ENCODE peak calls at places on chromosome 20, in four cellular contexts. V, B, G and K are unnamed samples.

GRCh38 chr20:60341062-60341461 is 382.8 kb downstream of the CDH26 start:
- DNase-seq in G (no peak), B (no peak), V (no peak), K (no peak)

GRCh38 chr20:50054626-50055511 is 58.1 kb downstream of the UBE2V1 start:
- DNase-seq in V (no peak), B (no peak), G (peak; percentile 41), K (no peak)

GRCh38 chr20:22402990-22403859 is 181.1 kb downstream of the FOXA2 start:
- DNase-seq in V (no peak), G (no peak), B (no peak), K (peak; percentile 73)

GRCh38 chr20:10282930-10283556 is 64.4 kb downstream of the SNAP25 start:
- DNase-seq in B (peak; percentile 52), G (peak; percentile 59), V (no peak), K (no peak)

GRCh38 chr20:8398289-8399051 is 266.4 kb downstream of the PLCB1 start:
- DNase-seq in G (no peak), V (no peak), B (no peak), K (no peak)

GRCh38 chr20:20303742-20304141 is 64.2 kb upstream of the INSM1 start:
- DNase-seq in G (no peak), B (no peak), V (no peak), K (no peak)

GRCh38 chr20:48164034-48164433 is 378.8 kb upstream of the SULF2 start:
- DNase-seq in G (no peak), V (no peak), B (no peak), K (no peak)

GRCh38 chr20:62587757-62588402 is 54.4 kb upstream of the SLCO4A1 start:
- DNase-seq in V (no peak), G (no peak), B (peak; percentile 18), K (peak; percentile 16)

GRCh38 chr20:25389858-25390537 is 637 bp downstream of the ABHD12 start:
- DNase-seq in V (no peak), B (no peak), G (no peak), K (no peak)

GRCh38 chr20:41340327-41341055 is at the start of gene LPIN3:
- DNase-seq in G (peak; percentile 63), B (peak; percentile 92), V (no peak), K (peak; percentile 96)

GRCh38 chr20:51661609-51662178 is 106.5 kb downstream of the ATP9A start:
- DNase-seq in B (peak; percentile 54), G (peak; percentile 79), V (peak; percentile 17), K (peak; percentile 81)

GRCh38 chr20:44129996-44130718 is 56.8 kb downstream of the JPH2 start:
- DNase-seq in V (no peak), B (peak; percentile 52), G (peak; percentile 9), K (no peak)

GRCh38 chr20:47016068-47016664 is 121.5 kb downstream of the EYA2 start:
- DNase-seq in V (no peak), G (no peak), B (no peak), K (no peak)

GRCh38 chr20:2866236-2866635 is 7.0 kb upstream of the PTPRA start:
- DNase-seq in B (no peak), G (no peak), V (peak; percentile 24), K (no peak)

GRCh38 chr20:51175724-51176123 is 152.8 kb upstream of the KCNG1 start:
- DNase-seq in B (no peak), G (no peak), V (no peak), K (no peak)

GRCh38 chr20:38809942-38810341 is 4.4 kb downstream of the PPP1R16B start:
- DNase-seq in V (no peak), G (no peak), B (no peak), K (no peak)

GRCh38 chr20:38843346-38843745 is 37.8 kb downstream of the PPP1R16B start:
- DNase-seq in B (no peak), G (no peak), V (no peak), K (no peak)

GRCh38 chr20:4949833-4950178 is 51.5 kb downstream of the SLC23A2 start:
- DNase-seq in G (peak; percentile 63), V (no peak), B (peak; percentile 56), K (peak; percentile 48)

GRCh38 chr20:47620808-47621805 is 119.4 kb downstream of the NCOA3 start:
- DNase-seq in B (peak; percentile 86), V (peak; percentile 7), G (peak; percentile 82), K (peak; percentile 67)

GRCh38 chr20:57896017-57896416 is 186.2 kb upstream of the PMEPA1 start:
- DNase-seq in G (no peak), V (no peak), B (no peak), K (no peak)

GRCh38 chr20:4919047-4919704 is 82.1 kb downstream of the SLC23A2 start:
- DNase-seq in B (no peak), V (no peak), G (no peak), K (no peak)

GRCh38 chr20:52622086-52622485 is 350.1 kb upstream of the TSHZ2 start:
- DNase-seq in V (no peak), B (no peak), G (no peak), K (peak; percentile 3)

GRCh38 chr20:17610566-17611289 is 40.9 kb downstream of the DSTN start:
- DNase-seq in B (no peak), V (peak; percentile 54), G (no peak), K (peak; percentile 62)

GRCh38 chr20:58471161-58471834 is 43.9 kb downstream of the APCDD1L start:
- DNase-seq in V (no peak), B (no peak), G (peak; percentile 15), K (no peak)

GRCh38 chr20:9978395-9979004 is 56.3 kb upstream of the ANKEF1 start:
- DNase-seq in B (peak; percentile 93), G (peak; percentile 89), V (peak; percentile 29), K (peak; percentile 90)

GRCh38 chr20:50191566-50192363 is 1.1 kb downstream of the CEBPB start:
- DNase-seq in V (peak; percentile 46), B (peak; percentile 39), G (peak; percentile 28), K (peak; percentile 47)

GRCh38 chr20:44104807-44105517 is 82.0 kb downstream of the JPH2 start:
- DNase-seq in B (peak; percentile 70), G (peak; percentile 84), V (no peak), K (peak; percentile 87)

GRCh38 chr20:43187476-43188233 is 2.1 kb downstream of the PTPRT start:
- DNase-seq in B (peak; percentile 72), G (peak; percentile 44), V (peak; percentile 29), K (peak; percentile 63)

GRCh38 chr20:47357296-47358051 is 975 bp upstream of the ZMYND8 start:
- DNase-seq in G (peak; percentile 94), B (peak; percentile 88), V (peak; percentile 46), K (peak; percentile 87)

GRCh38 chr20:23419995-23420901 is 1.0 kb downstream of the NAPB start:
- DNase-seq in V (no peak), B (peak; percentile 80), G (peak; percentile 70), K (peak; percentile 58)

GRCh38 chr20:59564171-59564570 is 40.2 kb upstream of the PHACTR3 start:
- DNase-seq in V (no peak), G (no peak), B (no peak), K (no peak)